ENCODE peak calls at places on chromosomes 3 and 15, in four cellular contexts. One of them, this sample, is unnamed.

GRCh38 chr15:62977952-62978811 is 64.4 kb upstream of the TPM1 start:
- DNase-seq in HCT116: no peak
- DNase-seq in stomach: no peak
- DNase-seq in A549: peak
- DNase-seq in this sample: no peak

GRCh38 chr15:98483575-98484130 is 164.7 kb upstream of the IGF1R start:
- DNase-seq in HCT116: no peak
- DNase-seq in stomach: no peak
- DNase-seq in A549: no peak
- DNase-seq in this sample: no peak

GRCh38 chr3:80734955-80735354 is 967.2 kb upstream of the ROBO1 start:
- DNase-seq in HCT116: no peak
- DNase-seq in stomach: no peak
- DNase-seq in A549: no peak
- DNase-seq in this sample: no peak

GRCh38 chr3:75048650-75049049 is 434.2 kb upstream of the CNTN3 start:
- DNase-seq in HCT116: no peak
- DNase-seq in stomach: no peak
- DNase-seq in A549: peak
- DNase-seq in this sample: no peak

GRCh38 chr15:88638626-88639372 is at the start of gene ISG20:
- DNase-seq in HCT116: peak
- DNase-seq in stomach: peak
- DNase-seq in A549: peak
- DNase-seq in this sample: peak

GRCh38 chr3:18444597-18445420 is 19.7 kb upstream of the SATB1 start:
- DNase-seq in HCT116: no peak
- DNase-seq in stomach: peak
- DNase-seq in A549: peak
- DNase-seq in this sample: peak

GRCh38 chr3:52539010-52539653 is 2.7 kb downstream of the UQCC5 start:
- DNase-seq in HCT116: no peak
- DNase-seq in stomach: no peak
- DNase-seq in A549: no peak
- DNase-seq in this sample: no peak

GRCh38 chr15:69762373-69763148 is 309.9 kb downstream of the RPLP1 start:
- DNase-seq in HCT116: peak
- DNase-seq in stomach: no peak
- DNase-seq in A549: no peak
- DNase-seq in this sample: no peak

GRCh38 chr3:47019201-47019600 is 39.7 kb downstream of the NBEAL2 start:
- DNase-seq in HCT116: no peak
- DNase-seq in stomach: no peak
- DNase-seq in A549: no peak
- DNase-seq in this sample: peak

GRCh38 chr3:38521391-38521987 is 25.3 kb downstream of the EXOG start:
- DNase-seq in HCT116: peak
- DNase-seq in stomach: peak
- DNase-seq in A549: peak
- DNase-seq in this sample: no peak

GRCh38 chr3:155766206-155766605 is 21.3 kb upstream of the PLCH1 start:
- DNase-seq in HCT116: no peak
- DNase-seq in stomach: no peak
- DNase-seq in A549: peak
- DNase-seq in this sample: peak

GRCh38 chr3:12588039-12588673 is 31.3 kb downstream of the MKRN2 start:
- DNase-seq in HCT116: no peak
- DNase-seq in stomach: no peak
- DNase-seq in A549: no peak
- DNase-seq in this sample: peak

GRCh38 chr3:12585181-12585580 is 28.3 kb downstream of the MKRN2 start:
- DNase-seq in HCT116: no peak
- DNase-seq in stomach: no peak
- DNase-seq in A549: no peak
- DNase-seq in this sample: no peak

GRCh38 chr3:12584091-12584490 is 27.2 kb downstream of the MKRN2 start:
- DNase-seq in HCT116: no peak
- DNase-seq in stomach: no peak
- DNase-seq in A549: no peak
- DNase-seq in this sample: no peak

GRCh38 chr3:12586403-12586802 is 29.5 kb downstream of the MKRN2 start:
- DNase-seq in HCT116: no peak
- DNase-seq in stomach: no peak
- DNase-seq in A549: no peak
- DNase-seq in this sample: no peak

DNA sequence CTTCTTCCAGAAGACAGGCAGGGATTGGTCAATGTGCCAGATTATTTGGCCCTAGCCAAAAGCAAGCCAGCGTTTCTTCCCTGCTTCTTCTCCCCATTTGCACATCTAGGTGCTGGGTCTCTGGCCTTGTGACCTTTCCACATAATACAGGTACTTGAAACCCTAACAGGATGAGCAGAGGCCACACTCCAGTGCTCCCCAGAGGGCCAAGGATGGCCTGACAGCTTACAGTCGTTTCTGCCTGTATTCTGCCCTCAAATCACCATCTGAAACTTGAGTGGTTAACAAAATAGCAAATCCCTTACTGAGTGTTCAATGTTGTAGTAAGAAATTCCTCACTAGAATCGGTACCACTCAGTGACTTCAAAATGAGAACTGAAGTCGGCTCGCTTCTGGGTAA is 29.1 kb downstream of the MKRN2 start:
- DNase-seq in HCT116: no peak
- DNase-seq in stomach: no peak
- DNase-seq in A549: no peak
- DNase-seq in this sample: no peak
- TF ChIP-seq POLR2A in HCT116: no peak
- TF ChIP-seq POLR2A in stomach: no peak
- TF ChIP-seq POLR2A in A549: no peak
- TF ChIP-seq POLR2A in this sample: no peak

GRCh38 chr3:126389112-126389791 is 5.5 kb upstream of the CFAP100 start:
- DNase-seq in HCT116: peak
- DNase-seq in stomach: peak
- DNase-seq in A549: peak
- DNase-seq in this sample: peak
- TF ChIP-seq POLR2A in HCT116: no peak
- TF ChIP-seq POLR2A in stomach: no peak
- TF ChIP-seq POLR2A in A549: no peak
- TF ChIP-seq POLR2A in this sample: no peak

GRCh38 chr15:91040851-91041250 is 18.5 kb upstream of the VPS33B start:
- DNase-seq in HCT116: no peak
- DNase-seq in stomach: no peak
- DNase-seq in A549: no peak
- DNase-seq in this sample: no peak
- TF ChIP-seq POLR2A in HCT116: no peak
- TF ChIP-seq POLR2A in stomach: no peak
- TF ChIP-seq POLR2A in A549: no peak
- TF ChIP-seq POLR2A in this sample: no peak

GRCh38 chr3:149615731-149616221 is 42.0 kb downstream of the WWTR1 start:
- DNase-seq in HCT116: no peak
- DNase-seq in stomach: no peak
- DNase-seq in A549: no peak
- DNase-seq in this sample: no peak
- TF ChIP-seq POLR2A in HCT116: no peak
- TF ChIP-seq POLR2A in stomach: no peak
- TF ChIP-seq POLR2A in A549: no peak
- TF ChIP-seq POLR2A in this sample: no peak

GRCh38 chr3:8442993-8443670 is 58.5 kb upstream of the LMCD1 start:
- DNase-seq in HCT116: no peak
- DNase-seq in stomach: no peak
- DNase-seq in A549: peak
- DNase-seq in this sample: no peak
- TF ChIP-seq POLR2A in HCT116: no peak
- TF ChIP-seq POLR2A in stomach: no peak
- TF ChIP-seq POLR2A in A549: no peak
- TF ChIP-seq POLR2A in this sample: no peak